ENCODE peak calls at places on chromosome 13, in four cellular contexts. D, K, E and L are unnamed samples.

GRCh38 chr13:111533900-111534645 is 213.6 kb downstream of the TEX29 start:
- DNase-seq in D (no peak), E (no peak), K (no peak), L (no peak)

GRCh38 chr13:29165840-29166239 is 345.7 kb downstream of the MTUS2 start:
- DNase-seq in K (peak; percentile 14), D (no peak), E (no peak), L (no peak)

GRCh38 chr13:108427355-108427754 is 157.8 kb downstream of the TNFSF13B start:
- DNase-seq in D (no peak), E (no peak), K (no peak), L (no peak)

GRCh38 chr13:78596701-78597550 is 6.4 kb downstream of the POU4F1 start:
- DNase-seq in E (no peak), D (no peak), K (no peak), L (no peak)

GRCh38 chr13:48234652-48235099 is 1.7 kb downstream of the ITM2B start:
- DNase-seq in D (no peak), E (no peak), K (no peak), L (no peak)

GRCh38 chr13:71831716-71832115 is 35.3 kb downstream of the DACH1 start:
- DNase-seq in D (no peak), K (no peak), E (no peak), L (no peak)

GRCh38 chr13:50392977-50393376 is 377.7 kb downstream of the KCNRG start:
- DNase-seq in E (no peak), K (no peak), D (no peak), L (no peak)

GRCh38 chr13:20197361-20197834 is 4.7 kb upstream of the GJB2 start:
- DNase-seq in E (no peak), D (no peak), K (peak; percentile 63), L (no peak)

GRCh38 chr13:110797230-110797877 is 83.9 kb downstream of the ING1 start:
- DNase-seq in D (no peak), E (no peak), K (peak; percentile 62), L (no peak)

GRCh38 chr13:37319041-37319443 is 213.6 kb upstream of the CSNK1A1L start:
- DNase-seq in D (no peak), E (no peak), K (peak; percentile 9), L (no peak)

GRCh38 chr13:30908416-30908980 is 2.4 kb downstream of the MEDAG start:
- DNase-seq in K (peak; percentile 93), D (no peak), E (no peak), L (no peak)

GRCh38 chr13:19794552-19795143 is 11.9 kb upstream of the PSPC1 start:
- DNase-seq in D (no peak), K (no peak), E (no peak), L (no peak)

GRCh38 chr13:111429064-111429558 is 108.7 kb downstream of the TEX29 start:
- DNase-seq in E (peak; percentile 66), D (peak; percentile 78), K (peak; percentile 12), L (no peak)

GRCh38 chr13:26759907-26760834 is at the start of gene GPR12:
- DNase-seq in D (no peak), K (peak; percentile 10), E (no peak), L (no peak)

GRCh38 chr13:112444001-112444311 is 67.8 kb downstream of the SPACA7 start:
- DNase-seq in D (peak; percentile 89), K (peak; percentile 59), E (peak; percentile 80), L (peak; percentile 76)

GRCh38 chr13:87331178-87331577 is 340.0 kb upstream of the SLITRK5 start:
- DNase-seq in K (peak; percentile 1), D (no peak), E (no peak), L (no peak)

GRCh38 chr13:48009298-48009697 is 8.2 kb upstream of the SUCLA2 start:
- DNase-seq in E (no peak), K (peak; percentile 84), D (no peak), L (no peak)

GRCh38 chr13:114282143-114282685 is 813 bp downstream of the UPF3A start:
- DNase-seq in E (peak; percentile 44), K (peak; percentile 79), D (peak; percentile 42), L (peak; percentile 72)

GRCh38 chr13:43021926-43022670 is 1.3 kb upstream of the DNAJC15 start:
- DNase-seq in D (no peak), K (peak; percentile 86), E (no peak), L (no peak)

GRCh38 chr13:28022848-28023518 is 34.5 kb upstream of the URAD start:
- DNase-seq in E (peak; percentile 23), D (no peak), K (peak; percentile 27), L (no peak)

GRCh38 chr13:30734434-30734833 is 909 bp upstream of the ALOX5AP start:
- DNase-seq in D (no peak), K (no peak), E (no peak), L (no peak)

GRCh38 chr13:28935104-28935503 is 115.0 kb downstream of the MTUS2 start:
- DNase-seq in D (no peak), K (no peak), E (no peak), L (no peak)

GRCh38 chr13:106129273-106129672 is 406.2 kb downstream of the EFNB2 start:
- DNase-seq in K (no peak), E (no peak), D (no peak), L (no peak)

GRCh38 chr13:113666951-113667701 is at the start of gene GRK1:
- DNase-seq in K (no peak), E (peak; percentile 9), D (no peak), L (peak; percentile 60)

GRCh38 chr13:30088312-30088855 is 219.0 kb downstream of the KATNAL1 start:
- DNase-seq in D (no peak), K (no peak), E (no peak), L (no peak)

GRCh38 chr13:38755792-38756191 is 68.9 kb downstream of the FREM2 start:
- DNase-seq in K (no peak), E (no peak), D (no peak), L (no peak)

GRCh38 chr13:49517461-49517860 is 21.7 kb downstream of the PHF11 start:
- DNase-seq in K (peak; percentile 19), D (peak; percentile 17), E (no peak), L (no peak)

GRCh38 chr13:69425235-69425634 is 682.4 kb upstream of the ATXN8OS start:
- DNase-seq in K (no peak), D (no peak), E (no peak), L (no peak)

GRCh38 chr13:67966065-67966464 is 735.9 kb upstream of the PCDH9 start:
- DNase-seq in E (no peak), D (no peak), K (no peak), L (no peak)

GRCh38 chr13:30313307-30313706 is 6.0 kb upstream of the KATNAL1 start:
- DNase-seq in K (no peak), D (no peak), E (no peak), L (no peak)

GRCh38 chr13:113653264-113654174 is 4.5 kb downstream of the ATP4B start:
- DNase-seq in K (no peak), D (no peak), E (peak; percentile 7), L (peak; percentile 43)

GRCh38 chr13:45534604-45535003 is 69.9 kb downstream of the COG3 start:
- DNase-seq in K (no peak), E (no peak), D (no peak), L (no peak)

GRCh38 chr13:103471896-103472295 is 405.7 kb upstream of the SLC10A2 start:
- DNase-seq in E (no peak), K (no peak), D (no peak), L (no peak)

GRCh38 chr13:110073982-110074381 is 233.0 kb downstream of the COL4A1 start:
- DNase-seq in D (no peak), K (no peak), E (no peak), L (no peak)

GRCh38 chr13:43551897-43552456 is 234.8 kb downstream of the ENOX1 start:
- DNase-seq in K (no peak), E (no peak), D (no peak), L (no peak)

GRCh38 chr13:80649274-80649673 is 308.3 kb upstream of the SPRY2 start:
- DNase-seq in D (no peak), K (no peak), E (no peak), L (no peak)

GRCh38 chr13:34816118-34816517 is 126.0 kb upstream of the NBEA start:
- DNase-seq in D (no peak), E (no peak), K (no peak), L (no peak)

GRCh38 chr13:99984463-99985242 is 3.1 kb downstream of the ZIC2 start:
- DNase-seq in K (no peak), E (no peak), D (peak; percentile 29), L (no peak)